ENCODE peak calls at places on chromosomes 12 and 14, in six cellular contexts. K is adrenal gland, U is heart left ventricle, X is H54, O is IMR-90, H is uterus. D is an unnamed sample.

GRCh38 chr12:4483885-4484823 is 38.5 kb upstream of the FGF6 start:
- DNase-seq in O (no peak), H (no peak), K (no peak), U (no peak), X (no peak), D (no peak)

GRCh38 chr12:31217356-31218130 is 108.4 kb downstream of the SINHCAF start:
- DNase-seq in O (no peak), U (no peak), K (no peak), X (no peak), H (no peak), D (no peak)

GRCh38 chr12:106107566-106107965 is 31.2 kb downstream of the NUAK1 start:
- DNase-seq in U (no peak), X (peak), K (no peak), H (no peak), O (peak), D (no peak)

GRCh38 chr14:103074699-103075341 is 9.2 kb upstream of the LBHD2 start:
- DNase-seq in H (peak), U (peak), X (no peak), O (no peak), K (peak), D (peak)

GRCh38 chr12:55727643-55728184 is 1.1 kb downstream of the CD63 start:
- DNase-seq in U (peak), H (peak), X (no peak), O (peak), K (peak), D (peak)

GRCh38 chr12:49587174-49587908 is 18.1 kb downstream of the FAM186B start:
- DNase-seq in X (no peak), U (no peak), K (no peak), O (no peak), H (no peak), D (no peak)

GRCh38 chr12:108553799-108554198 is 7.2 kb downstream of the SART3 start:
- DNase-seq in X (no peak), U (no peak), O (no peak), H (no peak), K (no peak), D (no peak)

GRCh38 chr14:50353126-50353525 is 41.0 kb downstream of the DMAC2L start:
- DNase-seq in U (no peak), X (no peak), K (no peak), H (no peak), O (peak), D (no peak)

GRCh38 chr14:47278233-47278842 is 397.1 kb downstream of the MDGA2 start:
- DNase-seq in H (no peak), U (no peak), O (no peak), K (peak), X (peak), D (peak)

GRCh38 chr12:106139422-106140141 is 828 bp upstream of the NUAK1 start:
- DNase-seq in X (peak), O (peak), H (peak), U (peak), K (peak), D (no peak)

GRCh38 chr14:26597136-26598080 is at the start of gene NOVA1:
- DNase-seq in O (no peak), H (peak), K (peak), U (peak), X (no peak), D (no peak)

GRCh38 chr14:97459180-97459579 is 662.0 kb downstream of the VRK1 start:
- DNase-seq in X (no peak), O (no peak), H (no peak), K (no peak), U (no peak), D (no peak)

DNA sequence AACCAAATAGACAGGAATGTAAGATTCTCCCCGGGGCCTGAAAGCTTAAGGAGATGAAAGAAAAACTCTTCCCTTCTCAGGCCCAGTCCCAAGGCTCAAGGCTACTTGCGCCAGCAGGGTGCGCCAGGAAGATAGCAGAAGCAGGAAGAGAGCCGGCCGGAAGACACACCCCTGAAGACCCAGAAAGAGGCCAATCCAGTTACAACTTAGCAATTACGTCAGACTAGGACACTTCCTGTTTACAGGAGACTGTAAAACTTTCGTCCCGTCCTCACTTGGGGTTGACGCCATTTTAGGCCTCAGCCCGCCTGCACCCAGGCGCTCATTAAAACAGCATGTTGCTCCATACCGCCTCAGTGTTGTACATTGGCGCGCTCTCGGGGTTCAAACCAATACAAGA is 9.4 kb downstream of the COX16 start:
- DNase-seq in U (no peak), H (no peak), O (no peak), K (no peak), X (no peak), D (peak)
- TF ChIP-seq POLR2A in U (no peak), H (no peak), O (no peak), K (no peak), X (no peak), D (no peak)

DNA sequence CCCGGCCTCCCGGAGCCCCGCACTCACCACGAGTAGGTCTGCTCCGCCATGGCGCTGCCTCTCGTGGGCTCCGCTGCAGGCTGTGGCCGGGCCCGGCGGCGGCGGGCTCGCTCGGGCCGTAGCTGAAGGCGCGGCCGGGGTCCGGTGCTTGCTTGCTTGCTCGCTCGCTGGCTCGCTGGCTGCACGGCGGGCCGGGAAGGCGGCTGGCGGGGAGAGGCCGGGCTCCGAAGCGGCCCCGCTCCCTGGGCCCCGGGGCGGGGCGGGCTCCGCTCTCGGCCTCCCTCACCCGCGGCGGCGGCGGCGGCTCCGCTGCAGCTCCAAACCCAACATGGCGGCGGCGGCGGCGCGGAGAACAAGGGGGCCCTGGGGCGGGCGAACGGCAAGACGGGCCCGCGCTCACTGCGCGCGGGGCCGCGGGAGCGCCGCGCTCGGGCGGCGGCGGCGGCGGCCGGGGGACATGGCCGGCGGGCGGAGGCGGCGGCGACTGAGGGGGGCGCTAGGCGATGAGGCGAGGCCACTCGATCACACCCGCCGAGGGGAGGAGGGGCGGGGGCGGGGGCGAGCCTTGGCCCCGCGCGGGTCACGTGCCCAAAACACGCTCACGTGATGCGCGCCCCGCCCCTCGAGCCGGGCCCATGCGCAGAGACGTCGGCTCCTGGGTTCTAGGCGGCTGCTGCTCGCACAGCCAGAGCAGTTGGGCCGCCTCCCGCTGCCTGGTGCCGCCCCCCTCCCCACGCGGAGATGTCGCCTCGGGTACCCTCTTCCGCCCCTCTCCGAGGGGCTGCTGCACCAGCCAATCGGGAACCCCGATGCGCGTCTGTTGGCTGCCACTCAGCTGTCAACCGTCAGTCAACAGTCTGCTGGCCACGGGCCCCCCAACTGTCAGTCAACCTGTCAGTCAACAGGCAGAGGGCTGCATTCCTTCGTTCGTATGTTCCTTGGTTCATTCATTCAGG is at the start of gene SPPL3:
- DNase-seq in U (peak), O (peak), X (peak), H (peak), K (peak), D (peak)
- TF ChIP-seq POLR2A in U (peak), O (no peak), X (peak), H (peak), K (peak), D (peak)

GRCh38 chr12:22539055-22539454 is 5.3 kb downstream of the C2CD5 start:
- DNase-seq in X (no peak), H (no peak), O (no peak), K (peak), U (no peak), D (no peak)

GRCh38 chr12:22541496-22541895 is 2.8 kb downstream of the C2CD5 start:
- DNase-seq in H (no peak), U (no peak), X (no peak), K (no peak), O (no peak), D (no peak)

GRCh38 chr12:22543246-22544037 is 900 bp downstream of the C2CD5 start:
- DNase-seq in O (peak), X (no peak), K (peak), H (peak), U (peak), D (peak)

GRCh38 chr12:22538336-22538735 is 6.0 kb downstream of the C2CD5 start:
- DNase-seq in K (no peak), O (peak), X (no peak), H (no peak), U (no peak), D (no peak)

DNA sequence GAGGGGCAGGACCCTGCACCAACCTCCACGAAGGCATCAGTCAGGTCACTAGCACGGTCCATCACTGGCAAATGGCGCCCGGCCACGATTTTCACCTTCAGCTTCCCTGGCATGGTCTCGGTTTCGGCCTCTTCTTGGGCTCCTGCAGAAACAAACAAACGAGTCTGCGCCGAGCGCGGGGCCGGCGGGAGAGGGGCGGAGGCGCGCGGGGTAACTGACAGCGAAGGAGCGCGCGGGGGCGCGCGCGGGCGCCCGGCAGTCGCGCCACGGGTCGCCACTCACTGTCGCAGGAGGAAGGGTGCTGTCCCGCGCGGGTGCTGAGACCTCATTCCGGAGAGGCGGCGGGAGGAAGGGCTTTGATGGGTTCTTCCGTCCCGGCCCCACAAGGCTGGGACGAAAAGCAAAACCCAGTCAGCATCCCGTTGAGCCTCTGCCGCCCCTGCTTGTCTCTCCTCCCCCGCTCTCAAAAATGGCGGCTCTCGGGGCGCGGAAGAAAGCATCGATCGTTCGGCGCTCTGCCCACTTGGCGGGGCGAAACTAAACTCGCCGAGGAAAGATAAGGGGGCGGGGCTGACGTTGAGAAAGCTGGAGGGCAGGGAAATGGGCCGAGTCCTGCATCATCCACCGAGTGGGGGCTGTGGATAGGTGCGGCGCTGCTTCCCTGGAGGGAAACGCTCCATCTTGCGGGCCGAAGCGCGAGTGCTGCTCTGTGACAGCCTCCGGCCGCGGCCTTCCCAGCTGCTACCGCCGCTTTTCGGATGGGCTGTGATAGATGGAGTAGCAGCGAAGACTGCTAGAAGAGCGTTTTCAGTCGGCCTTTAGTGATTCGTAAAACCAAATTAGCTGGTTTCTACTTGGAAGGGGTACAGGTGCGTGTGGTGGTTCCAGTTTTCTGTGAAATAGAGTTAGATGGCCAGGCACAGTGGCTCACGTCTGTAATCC is at the start of gene C2CD5:
- DNase-seq in O (peak), X (peak), H (peak), K (peak), U (peak), D (peak)
- TF ChIP-seq POLR2A in O (peak), X (peak), H (peak), K (peak), U (peak), D (peak)

GRCh38 chr12:51963477-51963876 is 12.0 kb downstream of the ACVR1B start:
- DNase-seq in H (no peak), O (no peak), U (no peak), X (no peak), K (no peak), D (no peak)
- TF ChIP-seq POLR2A in H (no peak), O (no peak), U (no peak), X (no peak), K (no peak), D (no peak)

GRCh38 chr12:122023339-122024131 is 1.9 kb downstream of the BCL7A start:
- DNase-seq in O (peak), K (peak), U (peak), X (no peak), H (peak), D (peak)

GRCh38 chr12:122022393-122023338 is 982 bp downstream of the BCL7A start:
- DNase-seq in K (no peak), H (no peak), O (no peak), X (no peak), U (no peak), D (peak)

GRCh38 chr12:122021193-122021821 is 377 bp upstream of the BCL7A start:
- DNase-seq in X (no peak), H (no peak), O (no peak), U (no peak), K (no peak), D (peak)

GRCh38 chr12:122020795-122021192 is 890 bp upstream of the BCL7A start:
- DNase-seq in O (no peak), U (no peak), K (no peak), H (no peak), X (no peak), D (no peak)

GRCh38 chr12:122021822-122022392 is at the start of gene BCL7A:
- DNase-seq in U (peak), X (peak), H (peak), O (peak), K (peak), D (peak)
- TF ChIP-seq POLR2A in U (no peak), X (peak), H (no peak), O (no peak), K (peak), D (peak)

GRCh38 chr12:11652351-11653040 is 3.0 kb downstream of the ETV6 start:
- DNase-seq in O (peak), X (no peak), K (peak), U (no peak), H (peak), D (peak)

GRCh38 chr12:11651377-11651776 is 1.9 kb downstream of the ETV6 start:
- DNase-seq in O (no peak), U (no peak), X (no peak), H (no peak), K (no peak), D (peak)

GRCh38 chr12:11650697-11651281 is 1.3 kb downstream of the ETV6 start:
- DNase-seq in X (no peak), K (no peak), O (peak), H (no peak), U (no peak), D (peak)

GRCh38 chr12:11650279-11650696 is 814 bp downstream of the ETV6 start:
- DNase-seq in K (no peak), U (peak), H (peak), X (no peak), O (no peak), D (no peak)

DNA sequence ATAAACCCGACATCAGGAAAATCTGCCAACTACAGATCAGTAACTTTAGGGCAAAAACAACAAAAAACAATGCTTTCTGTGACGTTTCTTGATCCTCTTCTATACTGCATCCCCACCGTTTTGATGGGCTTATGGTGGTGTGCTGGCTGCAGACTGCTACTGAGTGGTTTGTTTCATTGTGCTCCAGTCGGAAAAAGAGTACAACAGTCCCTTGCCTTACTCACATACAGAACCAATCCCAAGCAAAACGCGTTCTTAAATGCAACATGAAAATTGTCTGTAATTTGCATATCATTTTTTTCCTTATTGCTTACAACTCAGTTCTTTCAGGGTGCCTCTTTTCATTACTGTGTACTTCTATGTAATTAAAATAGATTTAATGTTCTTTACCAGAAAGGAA is 2.3 kb downstream of the ETV6 start:
- DNase-seq in H (no peak), O (peak), K (no peak), X (no peak), U (no peak), D (peak)
- TF ChIP-seq POLR2A in H (no peak), O (no peak), K (no peak), X (no peak), U (no peak), D (peak)

DNA sequence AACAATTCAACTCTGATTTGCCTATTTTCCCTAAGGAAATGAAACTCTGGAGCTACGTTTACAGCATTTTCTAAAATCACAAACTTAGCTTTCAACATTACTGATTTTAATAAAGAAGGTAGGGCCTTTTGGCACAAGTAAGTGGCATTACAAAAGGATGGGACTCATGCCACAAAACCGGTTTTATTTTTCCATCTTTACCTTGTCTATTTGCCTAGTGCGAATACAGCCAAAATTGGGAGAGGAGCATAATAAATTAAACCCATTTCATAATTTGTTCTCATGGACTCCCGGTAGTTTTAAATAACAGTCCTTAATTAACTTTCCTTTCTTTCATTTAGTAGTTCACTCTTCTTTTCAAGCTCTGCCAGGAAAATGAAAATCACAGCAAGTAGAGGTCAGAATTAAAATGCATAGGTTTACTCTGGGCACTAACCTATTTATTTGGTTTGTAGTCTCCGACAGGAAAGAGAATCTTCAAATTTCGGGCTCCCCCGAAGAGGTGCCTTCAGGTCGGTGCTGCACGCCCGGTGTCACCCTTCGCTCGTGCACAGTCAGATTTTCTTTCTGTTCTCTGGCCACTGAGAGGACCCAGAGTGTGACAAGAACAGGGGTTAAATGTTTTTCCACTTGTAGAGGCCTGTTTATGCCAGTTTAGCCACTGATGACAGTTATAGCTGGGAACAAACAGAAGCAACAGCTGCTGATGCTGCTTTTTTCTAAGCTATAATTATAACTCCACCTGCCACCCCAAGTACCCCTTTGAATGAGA is at the start of gene BEST3:
- DNase-seq in O (no peak), K (no peak), H (no peak), X (no peak), U (no peak), D (no peak)
- TF ChIP-seq POLR2A in O (no peak), K (no peak), H (no peak), X (no peak), U (no peak), D (no peak)

GRCh38 chr14:106844608-106845285 is 1318.4 kb downstream of the TMEM121 start:
- DNase-seq in X (no peak), H (peak), K (peak), U (peak), O (no peak), D (no peak)
- TF ChIP-seq POLR2A in X (no peak), H (no peak), K (no peak), U (no peak), O (no peak), D (peak)

DNA sequence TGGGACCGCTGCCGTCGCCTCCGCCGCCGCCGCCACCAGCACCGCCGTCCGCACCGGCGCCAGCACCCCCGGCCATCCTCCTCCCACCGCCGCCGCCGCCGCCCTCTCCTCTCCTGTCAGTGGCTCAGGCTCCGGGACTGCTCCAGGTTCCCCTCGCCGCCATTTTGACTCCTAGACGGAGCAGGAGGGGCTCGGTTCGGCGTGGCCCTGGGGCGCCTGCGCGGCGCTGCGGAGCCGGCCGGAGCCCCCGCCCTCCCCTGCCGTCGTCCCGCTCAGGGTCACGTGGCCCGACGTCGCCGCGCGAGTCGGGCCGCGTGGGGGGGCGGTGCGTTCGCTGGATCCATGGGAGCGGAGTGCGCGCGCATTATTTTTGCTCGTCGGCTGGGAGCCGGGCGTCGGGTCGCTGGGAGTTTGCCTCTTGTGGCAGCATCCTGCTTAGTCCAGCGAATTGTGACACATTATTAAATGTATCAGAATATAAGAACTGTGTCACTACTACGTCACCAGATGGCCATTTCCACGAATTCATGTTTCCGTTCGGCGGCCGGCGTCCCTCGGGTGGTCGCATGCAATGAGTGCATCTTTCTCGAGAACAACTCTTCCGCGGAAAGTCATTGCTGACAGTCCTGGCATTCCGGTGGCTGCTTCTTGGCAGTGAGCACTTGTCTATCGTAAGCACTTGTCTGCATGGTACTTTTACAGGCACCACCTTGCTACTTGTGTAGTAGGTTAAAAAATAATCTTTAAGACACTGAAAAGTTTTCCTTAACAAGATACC is at the start of gene BTBD7:
- DNase-seq in X (peak), K (peak), O (peak), H (peak), U (peak), D (peak)
- TF ChIP-seq POLR2A in X (peak), K (peak), O (peak), H (peak), U (peak), D (peak)

GRCh38 chr12:124939428-124940142 is 25.1 kb upstream of the UBC start:
- DNase-seq in K (peak), H (peak), O (peak), U (peak), X (no peak), D (no peak)
- TF ChIP-seq POLR2A in K (no peak), H (peak), O (no peak), U (no peak), X (no peak), D (no peak)

D was measured in erythroblast.